ENCODE peak calls at places on chromosomes 16 and 17, in six cellular contexts. K is GM20000, G is tibial artery, F is ACHN, R is astrocyte of the cerebellum, D is mucosa of gallbladder. Z is an unnamed sample.

GRCh38 chr16:31876955-31877828 is 3.6 kb downstream of the ZNF267 start:
- DNase-seq in K (peak; percentile 73), G (no peak), F (peak; percentile 87), R (peak; percentile 78), D (no peak), Z (peak; percentile 51)

GRCh38 chr16:48317614-48318013 is 67.6 kb downstream of the SIAH1 start:
- DNase-seq in K (no peak), G (no peak), F (peak; percentile 45), R (peak; percentile 70), D (no peak), Z (peak; percentile 29)

GRCh38 chr16:53142823-53143568 is 88.2 kb downstream of the CHD9 start:
- DNase-seq in K (no peak), G (no peak), F (no peak), R (no peak), D (no peak), Z (no peak)

GRCh38 chr17:80981062-80981902 is 10.4 kb upstream of the CHMP6 start:
- DNase-seq in K (peak; percentile 88), G (no peak), F (peak; percentile 22), R (no peak), D (no peak), Z (no peak)

GRCh38 chr17:82343560-82343959 is 10.0 kb upstream of the SECTM1 start:
- DNase-seq in K (no peak), G (no peak), F (no peak), R (no peak), D (no peak), Z (no peak)

GRCh38 chr17:6989779-6990178 is 6.1 kb upstream of the ALOX12 start:
- DNase-seq in K (no peak), G (no peak), F (no peak), R (no peak), D (no peak), Z (no peak)

GRCh38 chr16:46731691-46732555 is 16.2 kb downstream of the MYLK3 start:
- DNase-seq in K (no peak), G (no peak), F (no peak), R (no peak), D (no peak), Z (no peak)

GRCh38 chr17:50689956-50690886 is 17.5 kb downstream of the ANKRD40 start:
- DNase-seq in K (no peak), G (peak; percentile 52), F (no peak), R (no peak), D (no peak), Z (no peak)

GRCh38 chr17:65301184-65301583 is 164.0 kb downstream of the RGS9 start:
- DNase-seq in K (no peak), G (no peak), F (no peak), R (no peak), D (no peak), Z (no peak)

GRCh38 chr16:79286646-79287423 is 313.7 kb downstream of the MAF start:
- DNase-seq in K (peak; percentile 31), G (peak; percentile 72), F (no peak), R (no peak), D (peak; percentile 37), Z (peak; percentile 55)

GRCh38 chr16:28604186-28604565 is 5.7 kb downstream of the SULT1A1 start:
- DNase-seq in K (no peak), G (no peak), F (no peak), R (no peak), D (no peak), Z (no peak)

GRCh38 chr16:69479806-69480205 is 55.4 kb downstream of the CYB5B start:
- DNase-seq in K (no peak), G (no peak), F (no peak), R (no peak), D (no peak), Z (no peak)

GRCh38 chr16:56851671-56852400 is 13.2 kb upstream of the SLC12A3 start:
- DNase-seq in K (no peak), G (no peak), F (peak; percentile 48), R (no peak), D (no peak), Z (no peak)

GRCh38 chr17:48174833-48175232 is 67.3 kb downstream of the SNX11 start:
- DNase-seq in K (no peak), G (no peak), F (no peak), R (no peak), D (no peak), Z (no peak)

GRCh38 chr16:354971-355441 is 2.5 kb upstream of the AXIN1 start:
- DNase-seq in K (no peak), G (no peak), F (no peak), R (no peak), D (no peak), Z (no peak)

GRCh38 chr17:74768069-74768762 is 7.9 kb downstream of the NAT9 start:
- DNase-seq in K (no peak), G (peak; percentile 89), F (peak; percentile 65), R (no peak), D (peak; percentile 90), Z (no peak)

GRCh38 chr17:71032746-71033273 is 863.5 kb downstream of the KCNJ2 start:
- DNase-seq in K (no peak), G (no peak), F (no peak), R (no peak), D (no peak), Z (no peak)

GRCh38 chr17:32327911-32328310 is 14.1 kb downstream of the C17orf75 start:
- DNase-seq in K (no peak), G (no peak), F (no peak), R (no peak), D (no peak), Z (no peak)

GRCh38 chr17:80586464-80587228 is 42.0 kb downstream of the RPTOR start:
- DNase-seq in K (no peak), G (no peak), F (no peak), R (peak; percentile 46), D (peak; percentile 72), Z (no peak)

GRCh38 chr16:24534634-24535033 is 4.7 kb upstream of the RBBP6 start:
- DNase-seq in K (no peak), G (no peak), F (no peak), R (no peak), D (no peak), Z (no peak)

GRCh38 chr16:50282010-50282538 is 15.7 kb downstream of the ADCY7 start:
- DNase-seq in K (peak; percentile 78), G (peak; percentile 87), F (no peak), R (peak; percentile 40), D (peak; percentile 74), Z (peak; percentile 44)

GRCh38 chr16:31386157-31386984 is 6.8 kb upstream of the ITGAD start:
- DNase-seq in K (peak; percentile 45), G (no peak), F (no peak), R (no peak), D (no peak), Z (peak; percentile 13)

GRCh38 chr17:73203135-73203787 is 10.4 kb downstream of the COG1 start:
- DNase-seq in K (no peak), G (peak; percentile 10), F (no peak), R (no peak), D (peak; percentile 85), Z (no peak)